ENCODE peak calls at places on chromosome 1, in nine cellular contexts. O is hepatic stellate cell; H is progenitor cell of endocrine pancreas; C is GM20000; B is NAMALWA; U is stimulated activated CD8-positive, alpha-beta memory T cell treated with anti-CD3 and anti-CD28 coated beads, Interleukin-7, amount 100 ng/mL, for 24 hours; M is KG1; E is activated effector memory CD4-positive, alpha-beta T cell treated with anti-CD3 and anti-CD28 coated beads, Interleukin-2, amount 50 U/mL, for 16 hours; P is mucosa of descending colon. W is an unnamed sample.
A peak's percentile ranks its signal among the peaks of the same experiment; 100 is the strongest.

GRCh38 chr1:208895820-208896219 is 651.6 kb upstream of the PLXNA2 start:
- DNase-seq in P (no peak), M (no peak), U (no peak), O (no peak), B (no peak), H (no peak), C (no peak), E (no peak), W (no peak)

GRCh38 chr1:58814251-58815068 is 30.6 kb upstream of the JUN start:
- DNase-seq in C (no peak), H (peak; percentile 18), U (no peak), M (no peak), B (no peak), O (no peak), E (no peak), P (peak; percentile 85), W (peak; percentile 84)

GRCh38 chr1:208737922-208738321 is 493.7 kb upstream of the PLXNA2 start:
- DNase-seq in M (no peak), E (no peak), B (peak; percentile 25), H (no peak), P (no peak), O (no peak), C (no peak), U (no peak), W (no peak)

GRCh38 chr1:210302501-210302900 is 26.2 kb upstream of the HHAT start:
- DNase-seq in H (no peak), O (no peak), E (no peak), P (no peak), U (no peak), M (no peak), B (no peak), C (no peak), W (no peak)

GRCh38 chr1:226636847-226637096 is 88.2 kb downstream of the STUM start:
- DNase-seq in U (no peak), O (no peak), P (no peak), C (no peak), B (no peak), M (no peak), E (peak; percentile 6), H (no peak), W (no peak)

GRCh38 chr1:217079579-217079978 is 356.4 kb upstream of the ESRRG start:
- DNase-seq in E (no peak), U (no peak), B (no peak), O (no peak), H (no peak), C (no peak), P (no peak), M (no peak), W (no peak)

GRCh38 chr1:208977012-208977411 is 606.5 kb upstream of the CAMK1G start:
- DNase-seq in O (no peak), H (no peak), U (no peak), M (no peak), E (no peak), B (no peak), P (no peak), C (no peak), W (no peak)

GRCh38 chr1:21669287-21670058 is at the start of gene RAP1GAP:
- DNase-seq in U (no peak), M (no peak), H (no peak), O (no peak), C (peak; percentile 65), E (peak; percentile 78), B (no peak), P (peak; percentile 60), W (no peak)

GRCh38 chr1:197967066-197967465 is 49.9 kb downstream of the LHX9 start:
- DNase-seq in M (no peak), B (no peak), O (no peak), P (no peak), E (no peak), C (no peak), H (no peak), U (no peak), W (no peak)

GRCh38 chr1:114235956-114236355 is 82.3 kb upstream of the SYT6 start:
- DNase-seq in U (no peak), O (no peak), B (no peak), M (no peak), E (no peak), C (no peak), P (peak; percentile 62), H (no peak), W (no peak)

W was measured in cardiac septum.